ENCODE peak calls at places on chromosomes 16 and 17, in five cellular contexts. W, Q, J, E and Y are unnamed samples.

GRCh38 chr16:72324578-72324977 is 152.6 kb upstream of the PMFBP1 start:
- DNase-seq in W (no peak), Q (no peak), J (no peak), E (no peak), Y (no peak)

GRCh38 chr16:58024673-58025350 is 742 bp upstream of the MMP15 start:
- DNase-seq in W (no peak), Q (no peak), J (peak), E (no peak), Y (peak)

GRCh38 chr16:68382296-68382718 is 66.0 kb downstream of the SMPD3 start:
- DNase-seq in W (no peak), Q (no peak), J (no peak), E (no peak), Y (no peak)

GRCh38 chr17:58335779-58336455 is 7.3 kb upstream of the TSPOAP1 start:
- DNase-seq in W (no peak), Q (no peak), J (peak), E (no peak), Y (no peak)

GRCh38 chr16:10298416-10298815 is 87.4 kb upstream of the ATF7IP2 start:
- DNase-seq in W (no peak), Q (no peak), J (no peak), E (no peak), Y (no peak)

GRCh38 chr17:77725851-77726250 is 232.7 kb upstream of the TNRC6C start:
- DNase-seq in W (no peak), Q (no peak), J (no peak), E (no peak), Y (no peak)

GRCh38 chr17:16439867-16440351 is 24.5 kb downstream of the TRPV2 start:
- DNase-seq in W (peak), Q (no peak), J (no peak), E (no peak), Y (no peak)

GRCh38 chr17:56314026-56314425 is 160.8 kb downstream of the ANKFN1 start:
- DNase-seq in W (no peak), Q (no peak), J (no peak), E (no peak), Y (no peak)

GRCh38 chr17:83178533-83179201 is 99.3 kb downstream of the METRNL start:
- DNase-seq in W (no peak), Q (no peak), J (peak), E (no peak), Y (peak)

GRCh38 chr16:64626771-64627170 is 495.1 kb downstream of the CDH11 start:
- DNase-seq in W (no peak), Q (no peak), J (no peak), E (no peak), Y (peak)

GRCh38 chr16:79632289-79632688 is 31.8 kb upstream of the MAF start:
- DNase-seq in W (no peak), Q (no peak), J (no peak), E (peak), Y (no peak)

GRCh38 chr16:50251375-50252081 is 14.8 kb upstream of the ADCY7 start:
- DNase-seq in W (no peak), Q (peak), J (no peak), E (no peak), Y (no peak)

GRCh38 chr16:22375117-22375962 is 921 bp upstream of the CDR2 start:
- DNase-seq in W (no peak), Q (no peak), J (no peak), E (no peak), Y (peak)

GRCh38 chr17:6714315-6714874 is 1.2 kb upstream of the SLC13A5 start:
- DNase-seq in W (no peak), Q (no peak), J (no peak), E (no peak), Y (no peak)

GRCh38 chr16:88888778-88889387 is 22.4 kb upstream of the PABPN1L start:
- DNase-seq in W (no peak), Q (no peak), J (no peak), E (no peak), Y (no peak)

GRCh38 chr17:16417399-16417798 is 2.0 kb downstream of the TRPV2 start:
- DNase-seq in W (no peak), Q (no peak), J (no peak), E (no peak), Y (no peak)

GRCh38 chr16:20851601-20852000 is 45.3 kb downstream of the REXO5 start:
- DNase-seq in W (peak), Q (peak), J (peak), E (peak), Y (no peak)

GRCh38 chr17:40101367-40102210 is 1.2 kb upstream of the NR1D1 start:
- DNase-seq in W (no peak), Q (no peak), J (no peak), E (no peak), Y (peak)

GRCh38 chr17:40103742-40104095 is 3.3 kb upstream of the NR1D1 start:
- DNase-seq in W (no peak), Q (no peak), J (no peak), E (peak), Y (no peak)

GRCh38 chr17:40100669-40101366 is 429 bp upstream of the NR1D1 start:
- DNase-seq in W (peak), Q (peak), J (peak), E (peak), Y (peak)

GRCh38 chr17:40104570-40105471 is 4.4 kb upstream of the NR1D1 start:
- DNase-seq in W (no peak), Q (no peak), J (no peak), E (peak), Y (no peak)

GRCh38 chr17:40103082-40103741 is 2.8 kb upstream of the NR1D1 start:
- DNase-seq in W (no peak), Q (no peak), J (no peak), E (peak), Y (no peak)
- H3K27ac ChIP-seq in W (no peak), Q (no peak), J (peak), E (peak), Y (no peak)

GRCh38 chr16:81461243-81461642 is 16.6 kb downstream of the CMIP start:
- DNase-seq in W (no peak), Q (no peak), J (no peak), E (no peak), Y (no peak)
- TF ChIP-seq CTCF in W (no peak), Q (no peak), J (no peak), E (no peak), Y (no peak)

GRCh38 chr16:17386229-17386628 is 84.5 kb downstream of the XYLT1 start:
- DNase-seq in W (no peak), Q (no peak), J (no peak), E (no peak), Y (peak)
- H3K4me3 ChIP-seq in W (no peak), Q (no peak), J (no peak), E (no peak), Y (peak)

DNA sequence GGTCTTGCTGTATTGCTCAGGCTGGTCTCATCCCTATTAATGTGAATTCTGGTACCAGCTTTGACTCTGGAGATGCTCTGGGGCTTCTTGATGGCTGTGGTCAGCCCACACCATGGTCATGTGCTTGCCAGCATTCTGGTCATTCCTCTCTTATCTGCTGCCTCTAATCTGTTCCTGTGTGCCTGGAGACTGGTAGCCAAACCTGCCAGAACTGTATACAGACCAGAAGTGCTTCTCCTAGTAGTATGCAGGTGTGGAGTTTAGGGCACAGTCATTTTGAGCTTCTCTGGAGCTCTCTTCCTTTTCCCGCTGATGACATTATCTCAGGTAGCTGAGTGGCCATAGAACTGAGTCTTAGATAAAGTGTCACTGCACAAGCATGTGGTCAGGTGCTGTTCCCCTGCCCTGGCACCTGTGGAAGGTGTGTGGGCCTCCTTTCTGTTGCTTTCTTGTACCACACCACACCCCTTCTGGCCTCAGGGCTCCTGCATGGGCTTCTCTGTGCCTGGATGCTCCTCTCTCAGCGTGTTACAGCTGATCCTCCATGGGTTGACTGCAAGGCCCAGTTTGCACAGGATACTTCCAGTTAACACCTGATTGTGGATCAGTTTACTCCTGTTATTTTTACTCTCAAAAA is 162.7 kb downstream of the SPECC1 start:
- DNase-seq in W (no peak), Q (no peak), J (no peak), E (no peak), Y (no peak)
- H3K27ac ChIP-seq in W (no peak), Q (no peak), J (no peak), E (peak), Y (no peak)

DNA sequence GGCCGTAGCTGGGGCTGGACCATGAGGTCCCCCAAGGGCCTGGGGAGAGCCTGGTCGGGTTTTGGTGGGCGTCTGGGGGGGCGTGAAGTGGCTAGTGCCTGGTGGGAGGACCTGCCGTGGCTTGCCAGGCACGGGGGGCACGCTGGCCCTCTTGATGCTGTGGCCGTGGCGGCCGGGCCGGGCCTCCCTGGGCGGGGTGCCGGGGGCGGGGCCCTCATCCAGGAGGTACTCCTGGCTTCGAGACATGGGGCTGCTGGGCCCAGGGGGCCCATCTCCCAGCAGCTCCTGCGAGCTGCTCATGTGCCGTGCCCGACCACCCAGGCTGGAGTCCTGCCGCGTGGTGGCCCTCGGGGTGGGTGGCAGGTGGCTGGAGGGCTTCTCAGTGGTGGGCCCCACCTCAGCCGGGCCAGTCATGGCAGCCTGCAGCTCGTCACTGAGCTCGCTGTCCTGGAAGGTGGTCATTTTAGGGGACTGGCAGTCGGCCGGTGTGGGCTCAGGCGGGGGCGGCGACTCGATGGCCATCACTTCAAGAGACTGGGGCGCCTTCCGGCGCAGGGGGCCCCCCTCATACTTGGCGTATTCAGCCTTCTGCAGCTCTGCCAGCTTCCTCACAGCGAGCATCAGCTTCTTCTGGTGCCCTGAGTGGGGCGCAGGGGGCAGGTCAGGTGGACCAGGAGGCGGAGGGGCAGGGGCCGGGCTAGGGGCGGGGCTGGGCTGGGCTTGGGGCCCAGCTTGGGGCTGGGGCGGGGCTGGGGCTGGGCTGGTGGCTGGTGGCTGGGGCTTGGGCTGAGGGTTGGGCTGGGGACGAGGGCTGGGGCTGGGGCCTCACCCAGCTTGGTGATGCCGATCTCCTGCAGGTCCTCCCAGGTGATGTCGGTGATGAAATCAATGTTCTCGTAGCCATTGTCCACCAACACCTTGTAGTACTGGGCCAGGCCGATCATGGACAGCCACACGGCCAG is 15.2 kb downstream of the CASKIN1 start:
- DNase-seq in W (no peak), Q (no peak), J (no peak), E (no peak), Y (no peak)
- TF ChIP-seq CTCF in W (no peak), Q (no peak), J (no peak), E (no peak), Y (no peak)

GRCh38 chr16:3609895-3610697 is 1.3 kb downstream of the SLX4 start:
- DNase-seq in W (no peak), Q (no peak), J (no peak), E (no peak), Y (no peak)
- H3K4me3 ChIP-seq in W (no peak), Q (peak), J (no peak), E (no peak), Y (peak)